ENCODE peak calls at places on chromosomes 6 and 20, in six cellular contexts. One of them, this sample, is unnamed.

GRCh38 chr6:14550817-14551216 is 433.2 kb downstream of the CD83 start:
- DNase-seq in gastrocnemius medialis: peak; percentile 86
- DNase-seq in neural crest cell: no peak
- DNase-seq in progenitor cell of endocrine pancreas: no peak
- DNase-seq in MCF 10A: no peak
- DNase-seq in choroid plexus epithelial cell: no peak
- DNase-seq in this sample: no peak

GRCh38 chr6:13807691-13808090 is 6.7 kb downstream of the MCUR1 start:
- DNase-seq in gastrocnemius medialis: no peak
- DNase-seq in neural crest cell: no peak
- DNase-seq in progenitor cell of endocrine pancreas: no peak
- DNase-seq in MCF 10A: no peak
- DNase-seq in choroid plexus epithelial cell: peak; percentile 25
- DNase-seq in this sample: no peak

GRCh38 chr6:108565893-108566292 is 5.2 kb downstream of the FOXO3 start:
- DNase-seq in gastrocnemius medialis: peak; percentile 58
- DNase-seq in neural crest cell: no peak
- DNase-seq in progenitor cell of endocrine pancreas: no peak
- DNase-seq in MCF 10A: peak; percentile 92
- DNase-seq in choroid plexus epithelial cell: peak; percentile 75
- DNase-seq in this sample: no peak

GRCh38 chr20:16709017-16709416 is 20.8 kb upstream of the SNRPB2 start:
- DNase-seq in gastrocnemius medialis: no peak
- DNase-seq in neural crest cell: no peak
- DNase-seq in progenitor cell of endocrine pancreas: no peak
- DNase-seq in MCF 10A: no peak
- DNase-seq in choroid plexus epithelial cell: no peak
- DNase-seq in this sample: no peak

GRCh38 chr6:148758492-148758891 is 11.7 kb downstream of the UST start:
- DNase-seq in gastrocnemius medialis: no peak
- DNase-seq in neural crest cell: no peak
- DNase-seq in progenitor cell of endocrine pancreas: no peak
- DNase-seq in MCF 10A: no peak
- DNase-seq in choroid plexus epithelial cell: no peak
- DNase-seq in this sample: peak; percentile 42

GRCh38 chr20:37365760-37366638 is 20.1 kb downstream of the SRC start:
- DNase-seq in gastrocnemius medialis: no peak
- DNase-seq in neural crest cell: no peak
- DNase-seq in progenitor cell of endocrine pancreas: no peak
- DNase-seq in MCF 10A: no peak
- DNase-seq in choroid plexus epithelial cell: no peak
- DNase-seq in this sample: no peak

GRCh38 chr6:5656226-5656625 is 350.5 kb downstream of the NRN1 start:
- DNase-seq in gastrocnemius medialis: no peak
- DNase-seq in neural crest cell: no peak
- DNase-seq in progenitor cell of endocrine pancreas: no peak
- DNase-seq in MCF 10A: no peak
- DNase-seq in choroid plexus epithelial cell: no peak
- DNase-seq in this sample: no peak

GRCh38 chr20:31596831-31597482 is 8.1 kb upstream of the ID1 start:
- DNase-seq in gastrocnemius medialis: no peak
- DNase-seq in neural crest cell: no peak
- DNase-seq in progenitor cell of endocrine pancreas: no peak
- DNase-seq in MCF 10A: no peak
- DNase-seq in choroid plexus epithelial cell: no peak
- DNase-seq in this sample: no peak

GRCh38 chr6:24929255-24929654 is 6.5 kb downstream of the RIPOR2 start:
- DNase-seq in gastrocnemius medialis: no peak
- DNase-seq in neural crest cell: no peak
- DNase-seq in progenitor cell of endocrine pancreas: no peak
- DNase-seq in MCF 10A: no peak
- DNase-seq in choroid plexus epithelial cell: no peak
- DNase-seq in this sample: no peak

GRCh38 chr6:35161265-35161664 is 20.1 kb upstream of the TCP11 start:
- DNase-seq in gastrocnemius medialis: no peak
- DNase-seq in neural crest cell: no peak
- DNase-seq in progenitor cell of endocrine pancreas: no peak
- DNase-seq in MCF 10A: no peak
- DNase-seq in choroid plexus epithelial cell: no peak
- DNase-seq in this sample: no peak

GRCh38 chr20:41427833-41428232 is 61.2 kb upstream of the EMILIN3 start:
- DNase-seq in gastrocnemius medialis: no peak
- DNase-seq in neural crest cell: no peak
- DNase-seq in progenitor cell of endocrine pancreas: no peak
- DNase-seq in MCF 10A: no peak
- DNase-seq in choroid plexus epithelial cell: no peak
- DNase-seq in this sample: no peak

GRCh38 chr6:19569563-19569962 is 267.6 kb upstream of the ID4 start:
- DNase-seq in gastrocnemius medialis: no peak
- DNase-seq in neural crest cell: no peak
- DNase-seq in progenitor cell of endocrine pancreas: no peak
- DNase-seq in MCF 10A: no peak
- DNase-seq in choroid plexus epithelial cell: no peak
- DNase-seq in this sample: no peak

GRCh38 chr6:149862901-149863595 is 1.1 kb downstream of the LRP11 start:
- DNase-seq in gastrocnemius medialis: peak; percentile 53
- DNase-seq in neural crest cell: peak; percentile 56
- DNase-seq in progenitor cell of endocrine pancreas: peak; percentile 40
- DNase-seq in MCF 10A: peak; percentile 97
- DNase-seq in choroid plexus epithelial cell: peak; percentile 71
- DNase-seq in this sample: peak; percentile 26

GRCh38 chr6:85672623-85673022 is 29.9 kb upstream of the SYNCRIP start:
- DNase-seq in gastrocnemius medialis: no peak
- DNase-seq in neural crest cell: no peak
- DNase-seq in progenitor cell of endocrine pancreas: no peak
- DNase-seq in MCF 10A: no peak
- DNase-seq in choroid plexus epithelial cell: no peak
- DNase-seq in this sample: no peak

GRCh38 chr20:44187763-44188709 is 1.0 kb upstream of the JPH2 start:
- DNase-seq in gastrocnemius medialis: no peak
- DNase-seq in neural crest cell: no peak
- DNase-seq in progenitor cell of endocrine pancreas: no peak
- DNase-seq in MCF 10A: peak; percentile 58
- DNase-seq in choroid plexus epithelial cell: peak; percentile 39
- DNase-seq in this sample: no peak

GRCh38 chr6:15280023-15280422 is 34.2 kb downstream of the JARID2 start:
- DNase-seq in gastrocnemius medialis: no peak
- DNase-seq in neural crest cell: no peak
- DNase-seq in progenitor cell of endocrine pancreas: no peak
- DNase-seq in MCF 10A: peak; percentile 30
- DNase-seq in choroid plexus epithelial cell: peak; percentile 70
- DNase-seq in this sample: no peak

GRCh38 chr6:53410508-53411258 is 61.9 kb upstream of the ELOVL5 start:
- DNase-seq in gastrocnemius medialis: no peak
- DNase-seq in neural crest cell: no peak
- DNase-seq in progenitor cell of endocrine pancreas: no peak
- DNase-seq in MCF 10A: peak; percentile 64
- DNase-seq in choroid plexus epithelial cell: peak; percentile 69
- DNase-seq in this sample: peak; percentile 36

GRCh38 chr6:168362276-168362990 is 42.9 kb upstream of the DACT2 start:
- DNase-seq in gastrocnemius medialis: no peak
- DNase-seq in neural crest cell: no peak
- DNase-seq in progenitor cell of endocrine pancreas: no peak
- DNase-seq in MCF 10A: no peak
- DNase-seq in choroid plexus epithelial cell: no peak
- DNase-seq in this sample: no peak

GRCh38 chr6:20688710-20689500 is 154.6 kb downstream of the CDKAL1 start:
- DNase-seq in gastrocnemius medialis: no peak
- DNase-seq in neural crest cell: no peak
- DNase-seq in progenitor cell of endocrine pancreas: no peak
- DNase-seq in MCF 10A: peak; percentile 23
- DNase-seq in choroid plexus epithelial cell: peak; percentile 94
- DNase-seq in this sample: no peak

GRCh38 chr6:43715056-43715788 is 27.6 kb upstream of the MRPS18A start:
- DNase-seq in gastrocnemius medialis: no peak
- DNase-seq in neural crest cell: no peak
- DNase-seq in progenitor cell of endocrine pancreas: no peak
- DNase-seq in MCF 10A: no peak
- DNase-seq in choroid plexus epithelial cell: no peak
- DNase-seq in this sample: no peak

GRCh38 chr20:32201296-32201976 is 6.1 kb downstream of the PLAGL2 start:
- DNase-seq in gastrocnemius medialis: no peak
- DNase-seq in neural crest cell: no peak
- DNase-seq in progenitor cell of endocrine pancreas: no peak
- DNase-seq in MCF 10A: no peak
- DNase-seq in choroid plexus epithelial cell: peak; percentile 30
- DNase-seq in this sample: no peak

GRCh38 chr20:47561175-47561574 is 59.5 kb downstream of the NCOA3 start:
- DNase-seq in gastrocnemius medialis: no peak
- DNase-seq in neural crest cell: no peak
- DNase-seq in progenitor cell of endocrine pancreas: no peak
- DNase-seq in MCF 10A: no peak
- DNase-seq in choroid plexus epithelial cell: peak; percentile 56
- DNase-seq in this sample: no peak

GRCh38 chr6:153059757-153060156 is 57.2 kb upstream of the MTRF1L start:
- DNase-seq in gastrocnemius medialis: no peak
- DNase-seq in neural crest cell: no peak
- DNase-seq in progenitor cell of endocrine pancreas: no peak
- DNase-seq in MCF 10A: peak; percentile 25
- DNase-seq in choroid plexus epithelial cell: peak; percentile 34
- DNase-seq in this sample: no peak

GRCh38 chr6:95967594-95967993 is 48.2 kb upstream of the FUT9 start:
- DNase-seq in gastrocnemius medialis: no peak
- DNase-seq in neural crest cell: no peak
- DNase-seq in progenitor cell of endocrine pancreas: no peak
- DNase-seq in MCF 10A: no peak
- DNase-seq in choroid plexus epithelial cell: no peak
- DNase-seq in this sample: no peak

DNA sequence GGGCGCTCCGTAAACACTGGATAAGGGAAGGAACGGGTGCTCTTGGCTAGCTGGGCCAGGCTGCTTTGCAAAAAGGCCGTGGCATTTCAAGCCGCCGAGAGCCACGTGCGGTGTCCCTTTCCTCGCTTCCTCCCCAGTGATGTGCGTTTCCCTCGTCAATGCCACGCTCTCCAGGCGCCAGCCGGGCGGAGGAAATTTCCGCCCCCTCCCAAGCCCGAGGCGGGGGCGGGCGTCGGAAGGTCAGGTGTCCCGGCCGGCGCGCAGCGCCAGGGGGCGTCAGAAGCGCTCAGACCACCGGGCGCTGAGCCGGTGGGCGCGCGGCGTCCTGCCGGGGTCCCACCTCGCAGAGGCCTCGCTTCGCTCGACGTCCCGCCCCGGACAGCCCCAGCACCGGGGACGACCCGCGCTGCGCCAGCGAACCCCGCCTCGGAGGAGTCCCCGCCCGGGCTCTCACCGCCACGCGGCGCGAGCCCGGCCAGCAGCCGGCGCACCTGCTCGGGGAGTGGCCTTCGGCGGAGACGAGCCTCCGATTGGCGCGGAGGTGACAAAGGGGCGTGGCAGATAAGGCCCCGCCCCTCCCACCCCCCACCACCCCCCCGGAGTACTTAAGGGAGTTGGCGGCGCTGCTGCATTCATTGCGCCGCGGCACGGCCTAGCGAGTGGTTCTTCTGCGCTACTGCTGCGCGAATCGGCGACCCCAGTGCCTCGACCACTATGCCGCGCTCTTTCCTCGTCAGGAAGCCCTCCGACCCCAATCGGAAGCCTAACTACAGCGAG is at the start of gene SNAI1:
- DNase-seq in gastrocnemius medialis: peak; percentile 71
- DNase-seq in neural crest cell: peak; percentile 80
- DNase-seq in progenitor cell of endocrine pancreas: peak; percentile 65
- DNase-seq in MCF 10A: peak; percentile 86
- DNase-seq in choroid plexus epithelial cell: peak; percentile 90
- DNase-seq in this sample: peak; percentile 74
- TF ChIP-seq CTCF in gastrocnemius medialis: peak; percentile 71
- TF ChIP-seq CTCF in neural crest cell: peak; percentile 65
- TF ChIP-seq CTCF in progenitor cell of endocrine pancreas: peak; percentile 65
- TF ChIP-seq CTCF in MCF 10A: peak; percentile 65
- TF ChIP-seq CTCF in choroid plexus epithelial cell: peak; percentile 37
- TF ChIP-seq CTCF in this sample: peak; percentile 50

DNA sequence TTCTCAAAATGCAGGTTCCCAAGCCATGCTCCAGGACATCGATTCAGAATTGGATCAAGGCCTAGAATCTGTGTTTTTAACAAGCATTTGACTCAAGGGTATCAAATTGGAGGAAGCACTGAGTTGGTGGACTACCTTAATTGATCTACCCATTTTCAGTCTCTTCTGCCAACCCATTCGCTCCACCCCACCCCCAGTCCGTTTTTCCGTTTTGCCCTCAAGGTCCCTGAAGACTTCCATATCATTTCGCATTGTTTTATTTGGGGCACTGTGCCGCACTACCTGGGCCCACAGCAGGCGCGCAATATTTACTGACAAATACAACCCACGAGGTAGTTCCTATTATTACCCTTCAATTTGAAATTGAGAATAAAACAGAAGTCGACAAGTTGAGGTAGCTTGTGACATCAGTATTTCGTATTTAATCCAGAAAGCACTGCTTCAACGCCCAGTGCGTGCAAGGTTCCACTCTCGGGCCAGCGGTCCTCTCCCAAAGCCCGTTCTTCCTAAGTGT is 557 bp upstream of the DHX35 start:
- DNase-seq in gastrocnemius medialis: no peak
- DNase-seq in neural crest cell: no peak
- DNase-seq in progenitor cell of endocrine pancreas: no peak
- DNase-seq in MCF 10A: no peak
- DNase-seq in choroid plexus epithelial cell: no peak
- DNase-seq in this sample: no peak
- TF ChIP-seq CTCF in gastrocnemius medialis: no peak
- TF ChIP-seq CTCF in neural crest cell: no peak
- TF ChIP-seq CTCF in progenitor cell of endocrine pancreas: no peak
- TF ChIP-seq CTCF in MCF 10A: no peak
- TF ChIP-seq CTCF in choroid plexus epithelial cell: no peak
- TF ChIP-seq CTCF in this sample: no peak

GRCh38 chr20:11231742-11232141 is 557.9 kb upstream of the JAG1 start:
- DNase-seq in gastrocnemius medialis: no peak
- DNase-seq in neural crest cell: no peak
- DNase-seq in progenitor cell of endocrine pancreas: no peak
- DNase-seq in MCF 10A: no peak
- DNase-seq in choroid plexus epithelial cell: no peak
- DNase-seq in this sample: no peak
- TF ChIP-seq CTCF in gastrocnemius medialis: no peak
- TF ChIP-seq CTCF in neural crest cell: no peak
- TF ChIP-seq CTCF in progenitor cell of endocrine pancreas: no peak
- TF ChIP-seq CTCF in MCF 10A: no peak
- TF ChIP-seq CTCF in choroid plexus epithelial cell: no peak
- TF ChIP-seq CTCF in this sample: no peak

GRCh38 chr6:31864818-31865204 is 2.2 kb upstream of the NEU1 start:
- DNase-seq in gastrocnemius medialis: no peak
- DNase-seq in neural crest cell: no peak
- DNase-seq in progenitor cell of endocrine pancreas: no peak
- DNase-seq in MCF 10A: no peak
- DNase-seq in choroid plexus epithelial cell: no peak
- DNase-seq in this sample: no peak

GRCh38 chr6:31861919-31862343 is 690 bp downstream of the NEU1 start:
- DNase-seq in gastrocnemius medialis: no peak
- DNase-seq in neural crest cell: no peak
- DNase-seq in progenitor cell of endocrine pancreas: no peak
- DNase-seq in MCF 10A: no peak
- DNase-seq in choroid plexus epithelial cell: no peak
- DNase-seq in this sample: no peak

GRCh38 chr6:31861150-31861549 is 1.5 kb downstream of the NEU1 start:
- DNase-seq in gastrocnemius medialis: no peak
- DNase-seq in neural crest cell: no peak
- DNase-seq in progenitor cell of endocrine pancreas: no peak
- DNase-seq in MCF 10A: no peak
- DNase-seq in choroid plexus epithelial cell: no peak
- DNase-seq in this sample: no peak

GRCh38 chr6:31860349-31860748 is 2.3 kb downstream of the NEU1 start:
- DNase-seq in gastrocnemius medialis: no peak
- DNase-seq in neural crest cell: no peak
- DNase-seq in progenitor cell of endocrine pancreas: no peak
- DNase-seq in MCF 10A: no peak
- DNase-seq in choroid plexus epithelial cell: no peak
- DNase-seq in this sample: no peak

GRCh38 chr6:31862344-31863235 is at the start of gene NEU1:
- DNase-seq in gastrocnemius medialis: peak; percentile 100
- DNase-seq in neural crest cell: peak; percentile 95
- DNase-seq in progenitor cell of endocrine pancreas: peak; percentile 97
- DNase-seq in MCF 10A: peak; percentile 100
- DNase-seq in choroid plexus epithelial cell: peak; percentile 100
- DNase-seq in this sample: peak; percentile 99
- TF ChIP-seq CTCF in gastrocnemius medialis: no peak
- TF ChIP-seq CTCF in neural crest cell: no peak
- TF ChIP-seq CTCF in progenitor cell of endocrine pancreas: no peak
- TF ChIP-seq CTCF in MCF 10A: no peak
- TF ChIP-seq CTCF in choroid plexus epithelial cell: no peak
- TF ChIP-seq CTCF in this sample: no peak

This sample was measured in natural killer cell.